ENCODE peak calls at places on chromosomes 13 and 19, in four cellular contexts. F, P, U and I are unnamed samples.
A peak's percentile ranks its signal among the peaks of the same experiment; 100 is the strongest.

GRCh38 chr19:36215276-36216171 is 618 bp downstream of the ZNF146 start:
- DNase-seq in F (no peak), P (peak; percentile 57), U (no peak), I (no peak)

GRCh38 chr13:19618925-19619324 is 14.5 kb upstream of the MPHOSPH8 start:
- DNase-seq in F (no peak), P (peak; percentile 10), U (no peak), I (peak; percentile 26)

GRCh38 chr13:109400192-109400591 is 386.2 kb downstream of the IRS2 start:
- DNase-seq in F (no peak), P (peak; percentile 10), U (peak; percentile 61), I (no peak)

GRCh38 chr19:50252111-50252886 is 48.9 kb downstream of the MYH14 start:
- DNase-seq in F (no peak), P (peak; percentile 3), U (no peak), I (no peak)

GRCh38 chr19:8334458-8335342 is 8.4 kb downstream of the KANK3 start:
- DNase-seq in F (no peak), P (peak; percentile 73), U (peak; percentile 73), I (peak; percentile 65)

GRCh38 chr19:4474504-4475136 is 2.5 kb downstream of the HDGFL2 start:
- DNase-seq in F (no peak), P (peak; percentile 72), U (no peak), I (peak; percentile 41)

GRCh38 chr19:38039966-38040365 is 133.0 kb downstream of the SIPA1L3 start:
- DNase-seq in F (no peak), P (peak; percentile 95), U (no peak), I (peak; percentile 79)

GRCh38 chr13:91719033-91719432 is 320.6 kb downstream of the GPC5 start:
- DNase-seq in F (no peak), P (peak; percentile 37), U (no peak), I (no peak)

GRCh38 chr19:33289261-33289660 is 13.1 kb downstream of the CEBPA start:
- DNase-seq in F (no peak), P (no peak), U (no peak), I (no peak)

GRCh38 chr19:1929051-1929742 is 11.8 kb upstream of the CSNK1G2 start:
- DNase-seq in F (peak; percentile 68), P (peak; percentile 48), U (peak; percentile 89), I (no peak)

GRCh38 chr19:46482645-46483044 is 11.3 kb upstream of the PNMA8A start:
- DNase-seq in F (no peak), P (peak; percentile 60), U (no peak), I (no peak)

GRCh38 chr19:48279747-48280146 is 9.9 kb downstream of the ZNF114 start:
- DNase-seq in F (no peak), P (no peak), U (no peak), I (no peak)

GRCh38 chr13:110341445-110342247 is 34.6 kb downstream of the COL4A2 start:
- DNase-seq in F (no peak), P (peak; percentile 65), U (no peak), I (no peak)

GRCh38 chr13:21590231-21590630 is 13.7 kb downstream of the MICU2 start:
- DNase-seq in F (no peak), P (no peak), U (no peak), I (no peak)

GRCh38 chr13:98827449-98827848 is 75.0 kb upstream of the SLC15A1 start:
- DNase-seq in F (no peak), P (no peak), U (no peak), I (no peak)

GRCh38 chr13:100987993-100988392 is 313.4 kb upstream of the TMTC4 start:
- DNase-seq in F (no peak), P (peak; percentile 51), U (no peak), I (no peak)

GRCh38 chr13:40116008-40116407 is 460.5 kb downstream of the COG6 start:
- DNase-seq in F (no peak), P (peak; percentile 83), U (no peak), I (peak; percentile 86)

GRCh38 chr13:69601661-69602060 is 506.0 kb upstream of the ATXN8OS start:
- DNase-seq in F (no peak), P (no peak), U (no peak), I (no peak)

GRCh38 chr19:55809381-55810058 is 22.3 kb downstream of the NLRP11 start:
- DNase-seq in F (no peak), P (peak; percentile 6), U (peak; percentile 63), I (no peak)

GRCh38 chr13:98509271-98510155 is 67.4 kb downstream of the STK24 start:
- DNase-seq in F (no peak), P (peak; percentile 89), U (peak; percentile 74), I (peak; percentile 53)

GRCh38 chr19:29881386-29881785 is 60.7 kb upstream of the URI1 start:
- DNase-seq in F (no peak), P (peak; percentile 20), U (no peak), I (no peak)

GRCh38 chr19:772730-773436 is 22.0 kb downstream of the MISP start:
- DNase-seq in F (no peak), P (no peak), U (no peak), I (no peak)

GRCh38 chr19:33559996-33560395 is 38.4 kb upstream of the PEPD start:
- DNase-seq in F (no peak), P (no peak), U (no peak), I (no peak)

GRCh38 chr13:57682128-57682716 is 50.7 kb downstream of the PCDH17 start:
- DNase-seq in F (no peak), P (no peak), U (no peak), I (no peak)

GRCh38 chr19:15262011-15262410 is 29.8 kb upstream of the EPHX3 start:
- DNase-seq in F (no peak), P (no peak), U (no peak), I (no peak)

DNA sequence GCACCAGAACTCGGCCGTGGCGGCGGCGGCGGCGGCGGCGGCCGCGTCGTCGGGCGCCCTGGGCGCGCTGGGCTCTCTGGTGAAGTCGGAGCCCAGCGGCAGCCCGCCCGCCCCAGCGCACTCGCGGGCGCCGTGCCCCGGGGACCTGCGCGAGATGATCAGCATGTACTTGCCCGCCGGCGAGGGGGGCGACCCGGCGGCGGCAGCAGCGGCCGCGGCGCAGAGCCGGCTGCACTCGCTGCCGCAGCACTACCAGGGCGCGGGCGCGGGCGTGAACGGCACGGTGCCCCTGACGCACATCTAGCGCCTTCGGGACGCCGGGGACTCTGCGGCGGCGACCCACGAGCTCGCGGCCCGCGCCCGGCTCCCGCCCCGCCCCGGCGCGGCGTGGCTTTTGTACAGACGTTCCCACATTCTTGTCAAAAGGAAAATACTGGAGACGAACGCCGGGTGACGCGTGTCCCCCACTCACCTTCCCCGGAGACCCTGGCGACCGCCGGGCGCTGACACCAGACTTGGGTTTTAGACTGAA is 1.6 kb downstream of the SOX1 start:
- DNase-seq in F (no peak), P (no peak), U (no peak), I (no peak)
- H3K27me3 ChIP-seq in F (peaks cover 7% of the 10 kb centered on the region), P (peaks cover 33% of the 10 kb centered on the region), U (peaks cover 85% of the 10 kb centered on the region), I (peaks cover 90% of the 10 kb centered on the region)

DNA sequence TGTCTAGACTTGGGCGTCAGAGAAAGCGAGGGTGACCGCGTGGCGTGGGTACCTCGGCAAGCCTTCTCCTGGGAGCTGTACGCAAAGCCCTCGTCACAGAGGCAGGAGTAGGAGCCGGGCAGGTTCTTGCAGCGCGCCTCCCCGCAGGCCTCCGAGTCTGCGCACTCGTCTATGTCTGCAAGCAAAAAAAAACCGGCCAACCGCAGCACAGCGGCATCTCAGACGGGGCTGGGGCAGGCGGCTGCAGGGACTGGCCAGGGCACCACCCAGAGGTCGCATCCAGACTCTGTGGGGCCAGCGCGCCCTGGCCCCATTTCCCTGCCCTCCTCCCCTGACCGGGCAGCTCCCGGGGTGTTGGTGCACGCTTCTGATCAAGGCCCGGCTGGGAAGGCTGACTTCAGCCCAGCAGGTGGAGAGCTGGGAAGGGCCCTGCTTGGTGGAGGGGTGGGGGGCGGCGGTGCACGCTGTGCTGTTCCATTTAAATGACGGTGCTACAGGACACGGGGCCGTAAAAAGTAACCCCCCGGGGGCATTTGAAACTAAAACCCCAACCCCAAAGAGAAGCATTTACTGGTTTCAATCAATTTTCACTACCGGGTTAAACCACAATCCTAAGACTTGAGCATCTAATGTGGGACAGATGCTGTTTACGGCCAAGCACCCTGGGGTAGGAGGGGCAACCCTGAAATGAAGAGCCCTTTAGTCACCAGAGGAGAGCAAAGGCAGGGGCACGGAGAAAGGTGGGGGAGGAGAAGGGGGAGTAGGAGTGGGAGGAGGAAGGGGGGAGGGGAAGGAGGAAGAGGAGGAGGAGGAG is 28.2 kb downstream of the GAS6 start:
- DNase-seq in F (no peak), P (peak; percentile 74), U (peak; percentile 36), I (no peak)
- H3K27ac ChIP-seq in F (no peak overlapping the region), P (peak overlapping the region; percentile 28), U (no peak overlapping the region), I (no peak overlapping the region)

GRCh38 chr13:49516467-49516866 is 20.7 kb downstream of the PHF11 start:
- DNase-seq in F (no peak), P (no peak), U (no peak), I (no peak)

GRCh38 chr13:49521216-49521615 is 25.5 kb downstream of the PHF11 start:
- DNase-seq in F (no peak), P (no peak), U (no peak), I (no peak)

GRCh38 chr13:49512578-49512977 is 16.8 kb downstream of the PHF11 start:
- DNase-seq in F (no peak), P (no peak), U (no peak), I (no peak)

DNA sequence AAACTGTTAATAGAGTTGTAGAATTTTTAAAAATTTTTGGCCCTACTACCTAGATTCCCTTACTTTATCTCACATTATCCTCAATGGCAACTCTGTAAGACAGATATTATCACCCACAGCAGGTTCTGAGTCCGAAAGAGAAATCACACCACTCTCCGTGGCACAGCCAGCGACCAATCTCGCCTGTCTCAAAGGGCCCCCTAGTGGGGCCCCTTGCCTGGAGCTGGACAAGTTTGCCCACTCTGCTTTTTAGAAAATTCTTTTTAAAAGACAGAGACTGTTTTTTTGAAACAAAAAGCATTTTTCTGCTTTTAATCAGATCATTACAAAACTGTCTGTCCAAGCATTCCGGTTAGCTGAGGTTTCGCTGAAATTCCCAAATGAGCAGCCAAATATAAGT is 21.7 kb downstream of the PHF11 start:
- DNase-seq in F (no peak), P (no peak), U (no peak), I (no peak)
- TF ChIP-seq CTCF in F (peak; percentile 25), P (peak; percentile 43), U (peak; percentile 33), I (peak; percentile 38)

GRCh38 chr19:40603719-40604646 is 2.8 kb downstream of the LTBP4 start:
- DNase-seq in F (peak; percentile 98), P (peak; percentile 93), U (peak; percentile 99), I (peak; percentile 98)

GRCh38 chr19:40607311-40607871 is 6.2 kb downstream of the LTBP4 start:
- DNase-seq in F (no peak), P (no peak), U (no peak), I (no peak)

GRCh38 chr19:40603071-40603718 is 2.0 kb downstream of the LTBP4 start:
- DNase-seq in F (no peak), P (peak; percentile 67), U (no peak), I (no peak)

GRCh38 chr19:40604647-40605200 is 3.6 kb downstream of the LTBP4 start:
- DNase-seq in F (no peak), P (no peak), U (no peak), I (peak; percentile 56)

DNA sequence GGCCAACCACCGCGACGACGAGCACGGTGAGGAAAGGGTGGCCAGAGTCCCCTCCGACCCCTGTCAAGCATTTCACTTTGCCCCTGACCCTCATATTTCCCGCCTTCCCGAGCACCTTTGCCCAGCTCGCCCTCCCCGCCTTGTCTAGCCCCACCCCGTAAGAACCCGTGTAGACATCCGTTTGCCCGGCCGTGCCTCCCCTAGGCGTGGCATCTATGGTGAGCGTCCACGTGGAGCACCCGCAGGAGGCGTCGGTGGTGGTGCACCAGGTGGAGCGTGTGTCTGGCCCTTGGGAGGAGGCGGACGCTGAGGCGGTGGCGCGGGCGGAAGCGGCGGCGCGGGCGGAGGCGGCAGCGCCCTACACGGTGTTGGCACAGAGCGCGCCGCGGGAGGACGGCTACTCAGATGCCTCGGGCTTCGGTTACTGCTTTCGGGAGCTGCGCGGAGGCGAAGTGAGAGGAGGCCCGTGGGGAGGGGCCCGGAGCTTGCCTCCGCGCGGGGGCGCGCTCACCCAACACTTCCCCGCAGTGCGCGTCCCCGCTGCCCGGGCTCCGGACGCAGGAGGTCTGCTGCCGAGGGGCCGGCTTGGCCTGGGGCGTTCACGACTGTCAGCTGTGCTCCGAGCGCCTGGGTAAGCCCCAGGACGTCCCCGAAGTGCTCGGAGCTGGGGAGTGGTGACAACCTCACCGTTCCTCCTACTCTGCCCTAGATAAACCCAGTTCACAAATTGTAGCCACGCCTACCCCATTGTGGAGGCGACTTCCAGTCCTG is 4.2 kb downstream of the LTBP4 start:
- DNase-seq in F (peak; percentile 61), P (peak; percentile 72), U (peak; percentile 89), I (peak; percentile 86)
- H3K27me3 ChIP-seq in F (no peaks in the 10 kb centered on the region), P (peaks cover 2% of the 10 kb centered on the region), U (peaks cover 26% of the 10 kb centered on the region), I (peaks cover 10% of the 10 kb centered on the region)